ENCODE peak calls at places on chromosomes 7 and 10, in eight cellular contexts. One of them, this sample, is unnamed. For H3K4me1, the result is how much of the 10 kb centered on the place peaks cover.

GRCh38 chr10:14547826-14548225 is 217.1 kb upstream of the FRMD4A start:
- DNase-seq in PC-3: no peak
- DNase-seq in endothelial cell of umbilical vein: no peak
- DNase-seq in GM23248: no peak
- DNase-seq in Karpas-422: no peak
- DNase-seq in HCT116: no peak
- DNase-seq in astrocyte: no peak
- DNase-seq in OCI-LY7: peak
- DNase-seq in this sample: no peak

GRCh38 chr10:27388761-27389399 is 115.2 kb upstream of the RAB18 start:
- DNase-seq in PC-3: no peak
- DNase-seq in endothelial cell of umbilical vein: no peak
- DNase-seq in GM23248: peak
- DNase-seq in Karpas-422: no peak
- DNase-seq in HCT116: no peak
- DNase-seq in astrocyte: no peak
- DNase-seq in OCI-LY7: no peak
- DNase-seq in this sample: no peak

GRCh38 chr7:130364446-130364845 is 15.8 kb upstream of the CPA1 start:
- DNase-seq in PC-3: no peak
- DNase-seq in endothelial cell of umbilical vein: no peak
- DNase-seq in GM23248: no peak
- DNase-seq in Karpas-422: no peak
- DNase-seq in HCT116: no peak
- DNase-seq in astrocyte: no peak
- DNase-seq in OCI-LY7: no peak
- DNase-seq in this sample: no peak

GRCh38 chr10:42980553-42981357 is 96.1 kb upstream of the RET start:
- DNase-seq in PC-3: no peak
- DNase-seq in endothelial cell of umbilical vein: no peak
- DNase-seq in GM23248: no peak
- DNase-seq in Karpas-422: no peak
- DNase-seq in HCT116: no peak
- DNase-seq in astrocyte: no peak
- DNase-seq in OCI-LY7: no peak
- DNase-seq in this sample: no peak

GRCh38 chr7:108328174-108328651 is 128.0 kb downstream of the NRCAM start:
- DNase-seq in PC-3: no peak
- DNase-seq in endothelial cell of umbilical vein: no peak
- DNase-seq in GM23248: no peak
- DNase-seq in Karpas-422: no peak
- DNase-seq in HCT116: no peak
- DNase-seq in astrocyte: no peak
- DNase-seq in OCI-LY7: no peak
- DNase-seq in this sample: no peak

GRCh38 chr10:15167411-15168295 is 840 bp downstream of the NMT2 start:
- DNase-seq in PC-3: peak
- DNase-seq in endothelial cell of umbilical vein: peak
- DNase-seq in GM23248: peak
- DNase-seq in Karpas-422: peak
- DNase-seq in HCT116: peak
- DNase-seq in astrocyte: peak
- DNase-seq in OCI-LY7: peak
- DNase-seq in this sample: peak

GRCh38 chr10:12369982-12370381 is 20.6 kb downstream of the CAMK1D start:
- DNase-seq in PC-3: no peak
- DNase-seq in endothelial cell of umbilical vein: no peak
- DNase-seq in GM23248: no peak
- DNase-seq in Karpas-422: no peak
- DNase-seq in HCT116: no peak
- DNase-seq in astrocyte: no peak
- DNase-seq in OCI-LY7: no peak
- DNase-seq in this sample: no peak

GRCh38 chr7:138370956-138371355 is 89.1 kb upstream of the TRIM24 start:
- DNase-seq in PC-3: no peak
- DNase-seq in endothelial cell of umbilical vein: no peak
- DNase-seq in GM23248: no peak
- DNase-seq in Karpas-422: no peak
- DNase-seq in HCT116: no peak
- DNase-seq in astrocyte: no peak
- DNase-seq in OCI-LY7: no peak
- DNase-seq in this sample: no peak

GRCh38 chr10:109914966-109915365 is 8.3 kb downstream of the XPNPEP1 start:
- DNase-seq in PC-3: peak
- DNase-seq in endothelial cell of umbilical vein: peak
- DNase-seq in GM23248: peak
- DNase-seq in Karpas-422: peak
- DNase-seq in HCT116: peak
- DNase-seq in astrocyte: peak
- DNase-seq in OCI-LY7: peak
- DNase-seq in this sample: peak

GRCh38 chr7:94374721-94375120 is 20.0 kb upstream of the COL1A2 start:
- DNase-seq in PC-3: no peak
- DNase-seq in endothelial cell of umbilical vein: peak
- DNase-seq in GM23248: peak
- DNase-seq in Karpas-422: no peak
- DNase-seq in HCT116: no peak
- DNase-seq in astrocyte: no peak
- DNase-seq in OCI-LY7: no peak
- DNase-seq in this sample: no peak
- H2AFZ ChIP-seq in PC-3: no peak
- H2AFZ ChIP-seq in endothelial cell of umbilical vein: peak
- H2AFZ ChIP-seq in GM23248: no peak
- H2AFZ ChIP-seq in Karpas-422: no peak
- H2AFZ ChIP-seq in HCT116: no peak
- H2AFZ ChIP-seq in astrocyte: no peak
- H2AFZ ChIP-seq in OCI-LY7: no peak
- H2AFZ ChIP-seq in this sample: no peak

GRCh38 chr10:87915989-87916388 is 52.6 kb downstream of the PTEN start:
- DNase-seq in PC-3: no peak
- DNase-seq in endothelial cell of umbilical vein: peak
- DNase-seq in GM23248: peak
- DNase-seq in Karpas-422: no peak
- DNase-seq in HCT116: no peak
- DNase-seq in astrocyte: peak
- DNase-seq in OCI-LY7: no peak
- DNase-seq in this sample: no peak

GRCh38 chr10:87913170-87913921 is 49.9 kb downstream of the PTEN start:
- DNase-seq in PC-3: no peak
- DNase-seq in endothelial cell of umbilical vein: no peak
- DNase-seq in GM23248: no peak
- DNase-seq in Karpas-422: no peak
- DNase-seq in HCT116: no peak
- DNase-seq in astrocyte: no peak
- DNase-seq in OCI-LY7: no peak
- DNase-seq in this sample: no peak

GRCh38 chr10:87918254-87918859 is 54.9 kb downstream of the PTEN start:
- DNase-seq in PC-3: no peak
- DNase-seq in endothelial cell of umbilical vein: peak
- DNase-seq in GM23248: no peak
- DNase-seq in Karpas-422: no peak
- DNase-seq in HCT116: no peak
- DNase-seq in astrocyte: no peak
- DNase-seq in OCI-LY7: no peak
- DNase-seq in this sample: no peak

GRCh38 chr10:87915406-87915805 is 52.0 kb downstream of the PTEN start:
- DNase-seq in PC-3: no peak
- DNase-seq in endothelial cell of umbilical vein: no peak
- DNase-seq in GM23248: no peak
- DNase-seq in Karpas-422: no peak
- DNase-seq in HCT116: no peak
- DNase-seq in astrocyte: no peak
- DNase-seq in OCI-LY7: no peak
- DNase-seq in this sample: no peak

DNA sequence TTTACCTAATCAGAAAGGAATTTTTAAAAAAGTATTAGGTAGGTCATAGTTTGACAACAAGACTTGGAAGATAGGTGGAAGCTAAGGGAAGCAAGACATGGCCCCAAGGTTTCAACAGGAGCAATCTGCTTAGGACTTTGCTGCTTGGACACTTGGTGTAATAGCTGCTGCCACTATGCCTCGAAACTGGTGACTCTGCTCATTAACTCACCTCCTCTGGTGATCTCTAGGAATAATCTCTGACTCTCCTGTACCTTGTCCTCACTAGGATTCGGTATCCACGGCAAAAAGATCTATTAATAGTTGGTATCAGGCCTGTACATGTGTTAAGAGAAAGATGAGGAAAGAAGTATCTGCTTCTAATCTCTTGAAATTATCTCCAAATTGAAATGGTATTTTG is 53.1 kb downstream of the PTEN start:
- DNase-seq in PC-3: no peak
- DNase-seq in endothelial cell of umbilical vein: peak
- DNase-seq in GM23248: peak
- DNase-seq in Karpas-422: no peak
- DNase-seq in HCT116: no peak
- DNase-seq in astrocyte: no peak
- DNase-seq in OCI-LY7: no peak
- DNase-seq in this sample: no peak
- H3K4me1 ChIP-seq in PC-3: under half
- H3K4me1 ChIP-seq in endothelial cell of umbilical vein: half or more
- H3K4me1 ChIP-seq in GM23248: under half
- H3K4me1 ChIP-seq in Karpas-422: under half
- H3K4me1 ChIP-seq in HCT116: under half
- H3K4me1 ChIP-seq in astrocyte: under half
- H3K4me1 ChIP-seq in OCI-LY7: under half
- H3K4me1 ChIP-seq in this sample: under half

GRCh38 chr7:5430612-5430947 is 6.9 kb upstream of the TNRC18 start:
- DNase-seq in PC-3: no peak
- DNase-seq in endothelial cell of umbilical vein: no peak
- DNase-seq in GM23248: no peak
- DNase-seq in Karpas-422: no peak
- DNase-seq in HCT116: no peak
- DNase-seq in astrocyte: no peak
- DNase-seq in OCI-LY7: no peak
- DNase-seq in this sample: no peak

GRCh38 chr7:5428470-5429252 is 5.0 kb upstream of the TNRC18 start:
- DNase-seq in PC-3: peak
- DNase-seq in endothelial cell of umbilical vein: peak
- DNase-seq in GM23248: peak
- DNase-seq in Karpas-422: no peak
- DNase-seq in HCT116: no peak
- DNase-seq in astrocyte: peak
- DNase-seq in OCI-LY7: no peak
- DNase-seq in this sample: peak

GRCh38 chr7:5431485-5432118 is 8.0 kb upstream of the TNRC18 start:
- DNase-seq in PC-3: no peak
- DNase-seq in endothelial cell of umbilical vein: no peak
- DNase-seq in GM23248: no peak
- DNase-seq in Karpas-422: peak
- DNase-seq in HCT116: no peak
- DNase-seq in astrocyte: no peak
- DNase-seq in OCI-LY7: no peak
- DNase-seq in this sample: no peak

GRCh38 chr7:5429857-5430611 is 6.4 kb upstream of the TNRC18 start:
- DNase-seq in PC-3: peak
- DNase-seq in endothelial cell of umbilical vein: no peak
- DNase-seq in GM23248: peak
- DNase-seq in Karpas-422: no peak
- DNase-seq in HCT116: no peak
- DNase-seq in astrocyte: no peak
- DNase-seq in OCI-LY7: no peak
- DNase-seq in this sample: peak

DNA sequence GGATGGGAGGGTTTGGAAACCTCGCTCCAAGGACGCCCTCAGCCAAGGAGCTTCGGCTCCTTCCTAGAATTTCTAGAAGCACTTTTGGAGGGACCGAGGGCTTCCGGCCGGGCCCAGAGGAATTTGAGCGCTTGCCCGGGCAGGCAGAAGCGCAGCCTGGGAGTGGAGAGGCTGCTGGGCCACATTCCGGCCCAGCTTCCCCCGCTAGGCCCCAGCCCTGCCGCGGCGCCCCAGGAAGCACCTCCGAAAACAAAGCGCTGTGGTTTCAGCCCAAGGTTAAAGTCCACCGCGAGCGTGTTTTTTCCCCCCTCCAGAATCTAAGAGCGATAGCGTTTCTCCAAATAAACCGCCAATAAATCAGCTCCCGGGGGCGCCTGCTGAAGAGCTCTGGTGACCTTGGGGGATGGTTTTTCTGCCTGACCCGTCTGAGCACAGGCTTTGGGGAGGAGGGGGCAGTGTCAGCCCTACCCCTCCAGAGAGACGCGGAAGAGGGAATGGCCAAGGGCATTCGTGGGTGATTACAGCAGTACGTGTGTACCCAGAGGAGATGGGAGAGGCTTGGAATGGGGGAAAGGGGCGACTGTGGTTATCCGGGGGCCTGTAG is 5.7 kb upstream of the TNRC18 start:
- DNase-seq in PC-3: peak
- DNase-seq in endothelial cell of umbilical vein: peak
- DNase-seq in GM23248: peak
- DNase-seq in Karpas-422: no peak
- DNase-seq in HCT116: no peak
- DNase-seq in astrocyte: peak
- DNase-seq in OCI-LY7: no peak
- DNase-seq in this sample: peak
- H3K4me2 ChIP-seq in PC-3: peak
- H3K4me2 ChIP-seq in endothelial cell of umbilical vein: peak
- H3K4me2 ChIP-seq in GM23248: peak
- H3K4me2 ChIP-seq in Karpas-422: no peak
- H3K4me2 ChIP-seq in HCT116: peak
- H3K4me2 ChIP-seq in astrocyte: peak
- H3K4me2 ChIP-seq in OCI-LY7: no peak
- H3K4me2 ChIP-seq in this sample: peak

GRCh38 chr7:6268023-6268908 is 4.2 kb downstream of the CYTH3 start:
- DNase-seq in PC-3: no peak
- DNase-seq in endothelial cell of umbilical vein: no peak
- DNase-seq in GM23248: no peak
- DNase-seq in Karpas-422: no peak
- DNase-seq in HCT116: no peak
- DNase-seq in astrocyte: no peak
- DNase-seq in OCI-LY7: no peak
- DNase-seq in this sample: peak
- H2AFZ ChIP-seq in PC-3: no peak
- H2AFZ ChIP-seq in endothelial cell of umbilical vein: no peak
- H2AFZ ChIP-seq in GM23248: no peak
- H2AFZ ChIP-seq in Karpas-422: no peak
- H2AFZ ChIP-seq in HCT116: no peak
- H2AFZ ChIP-seq in astrocyte: no peak
- H2AFZ ChIP-seq in OCI-LY7: no peak
- H2AFZ ChIP-seq in this sample: no peak

This sample was measured in hepatocyte.